ENCODE peak calls at places on chromosomes 13 and 19, in five cellular contexts. One of them, this sample, is unnamed.

GRCh38 chr19:34353546-34353945 is 11.4 kb upstream of the GPI start:
- DNase-seq in MCF 10A: no peak
- DNase-seq in progenitor cell of endocrine pancreas: no peak
- DNase-seq in MM.1S: no peak
- DNase-seq in heart right ventricle: no peak
- DNase-seq in this sample: no peak

GRCh38 chr13:46119883-46120614 is 15.2 kb upstream of the CPB2 start:
- DNase-seq in MCF 10A: peak; percentile 77
- DNase-seq in MM.1S: no peak
- DNase-seq in heart right ventricle: no peak
- DNase-seq in progenitor cell of endocrine pancreas: no peak
- DNase-seq in this sample: peak; percentile 22

GRCh38 chr13:96229356-96229755 is 139.4 kb downstream of the HS6ST3 start:
- DNase-seq in MCF 10A: peak; percentile 60
- DNase-seq in MM.1S: peak; percentile 32
- DNase-seq in heart right ventricle: no peak
- DNase-seq in progenitor cell of endocrine pancreas: no peak
- DNase-seq in this sample: no peak

GRCh38 chr13:95067303-95067702 is 233.9 kb downstream of the ABCC4 start:
- DNase-seq in heart right ventricle: no peak
- DNase-seq in MM.1S: no peak
- DNase-seq in MCF 10A: peak; percentile 23
- DNase-seq in progenitor cell of endocrine pancreas: no peak
- DNase-seq in this sample: no peak

GRCh38 chr13:74040200-74040599 is 94.0 kb downstream of the KLF12 start:
- DNase-seq in MM.1S: peak; percentile 44
- DNase-seq in MCF 10A: peak; percentile 54
- DNase-seq in heart right ventricle: peak; percentile 33
- DNase-seq in progenitor cell of endocrine pancreas: peak; percentile 28
- DNase-seq in this sample: peak; percentile 26

GRCh38 chr19:17121736-17122293 is 46.2 kb downstream of the MYO9B start:
- DNase-seq in progenitor cell of endocrine pancreas: no peak
- DNase-seq in MCF 10A: no peak
- DNase-seq in MM.1S: no peak
- DNase-seq in heart right ventricle: no peak
- DNase-seq in this sample: no peak

GRCh38 chr19:10911579-10912363 is 16.7 kb downstream of the YIPF2 start:
- DNase-seq in heart right ventricle: no peak
- DNase-seq in MCF 10A: no peak
- DNase-seq in progenitor cell of endocrine pancreas: no peak
- DNase-seq in MM.1S: no peak
- DNase-seq in this sample: no peak

GRCh38 chr19:1470864-1471513 is 8.0 kb downstream of the C19orf25 start:
- DNase-seq in heart right ventricle: peak; percentile 23
- DNase-seq in progenitor cell of endocrine pancreas: no peak
- DNase-seq in MCF 10A: peak; percentile 35
- DNase-seq in MM.1S: no peak
- DNase-seq in this sample: no peak

GRCh38 chr19:28396259-28396940 is 816.6 kb downstream of the UQCRFS1 start:
- DNase-seq in MCF 10A: no peak
- DNase-seq in progenitor cell of endocrine pancreas: no peak
- DNase-seq in heart right ventricle: no peak
- DNase-seq in MM.1S: no peak
- DNase-seq in this sample: no peak

GRCh38 chr13:97499181-97499580 is 65.2 kb downstream of the RAP2A start:
- DNase-seq in progenitor cell of endocrine pancreas: no peak
- DNase-seq in heart right ventricle: no peak
- DNase-seq in MCF 10A: no peak
- DNase-seq in MM.1S: no peak
- DNase-seq in this sample: no peak

GRCh38 chr13:88979465-88980180 is 1308.5 kb downstream of the SLITRK5 start:
- DNase-seq in progenitor cell of endocrine pancreas: no peak
- DNase-seq in MM.1S: peak; percentile 6
- DNase-seq in heart right ventricle: no peak
- DNase-seq in MCF 10A: peak; percentile 29
- DNase-seq in this sample: no peak

GRCh38 chr19:35329323-35329722 is 336 bp downstream of the CD22 start:
- DNase-seq in MM.1S: no peak
- DNase-seq in MCF 10A: no peak
- DNase-seq in heart right ventricle: no peak
- DNase-seq in progenitor cell of endocrine pancreas: no peak
- DNase-seq in this sample: no peak

GRCh38 chr19:12843328-12843727 is 5.0 kb downstream of the MAST1 start:
- DNase-seq in heart right ventricle: no peak
- DNase-seq in MM.1S: no peak
- DNase-seq in progenitor cell of endocrine pancreas: no peak
- DNase-seq in MCF 10A: no peak
- DNase-seq in this sample: no peak

GRCh38 chr13:32443111-32443510 is 15.2 kb upstream of the N4BP2L1 start:
- DNase-seq in MM.1S: peak; percentile 59
- DNase-seq in MCF 10A: peak; percentile 36
- DNase-seq in heart right ventricle: no peak
- DNase-seq in progenitor cell of endocrine pancreas: no peak
- DNase-seq in this sample: no peak

GRCh38 chr19:16603090-16603489 is 24.9 kb downstream of the MED26 start:
- DNase-seq in MM.1S: no peak
- DNase-seq in MCF 10A: no peak
- DNase-seq in heart right ventricle: no peak
- DNase-seq in progenitor cell of endocrine pancreas: no peak
- DNase-seq in this sample: no peak

GRCh38 chr13:53743906-53744305 is 715.3 kb downstream of the OLFM4 start:
- DNase-seq in progenitor cell of endocrine pancreas: no peak
- DNase-seq in MM.1S: no peak
- DNase-seq in MCF 10A: no peak
- DNase-seq in heart right ventricle: no peak
- DNase-seq in this sample: no peak

GRCh38 chr13:108154421-108154858 is 60.9 kb downstream of the LIG4 start:
- DNase-seq in MM.1S: no peak
- DNase-seq in heart right ventricle: no peak
- DNase-seq in progenitor cell of endocrine pancreas: peak; percentile 16
- DNase-seq in MCF 10A: no peak
- DNase-seq in this sample: no peak

GRCh38 chr19:39499082-39499642 is 415 bp downstream of the DLL3 start:
- DNase-seq in MCF 10A: no peak
- DNase-seq in MM.1S: no peak
- DNase-seq in progenitor cell of endocrine pancreas: no peak
- DNase-seq in heart right ventricle: no peak
- DNase-seq in this sample: no peak

DNA sequence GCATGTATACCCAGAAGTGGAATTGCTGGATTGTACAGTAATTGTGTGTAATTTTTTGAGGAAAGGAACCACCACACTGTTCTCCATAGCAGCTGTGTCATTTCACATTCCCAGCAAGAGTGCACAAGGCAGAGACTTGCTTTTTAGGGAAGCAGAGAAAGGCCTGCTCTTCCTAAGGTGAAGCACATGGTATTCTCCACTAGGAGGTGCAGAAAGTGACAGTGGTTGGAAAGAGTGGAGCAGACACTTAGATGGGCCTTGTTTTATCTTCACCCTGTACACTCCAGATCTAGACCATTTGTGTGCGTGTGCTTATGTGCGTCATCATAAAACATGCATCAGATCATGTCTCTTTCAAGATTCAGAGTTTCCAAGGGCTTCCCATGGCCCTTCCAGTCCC is 35.0 kb downstream of the FAM124A start:
- DNase-seq in MM.1S: no peak
- DNase-seq in progenitor cell of endocrine pancreas: no peak
- DNase-seq in MCF 10A: no peak
- DNase-seq in heart right ventricle: no peak
- DNase-seq in this sample: no peak
- TF ChIP-seq CTCF in MM.1S: no peak
- TF ChIP-seq CTCF in progenitor cell of endocrine pancreas: no peak
- TF ChIP-seq CTCF in MCF 10A: no peak
- TF ChIP-seq CTCF in heart right ventricle: no peak
- TF ChIP-seq CTCF in this sample: no peak

GRCh38 chr19:56347163-56347778 is 32.6 kb upstream of the ZSCAN5A start:
- DNase-seq in MM.1S: no peak
- DNase-seq in MCF 10A: no peak
- DNase-seq in progenitor cell of endocrine pancreas: no peak
- DNase-seq in heart right ventricle: no peak
- DNase-seq in this sample: no peak

GRCh38 chr19:56355517-56355916 is 37.8 kb downstream of the ZNF582 start:
- DNase-seq in progenitor cell of endocrine pancreas: no peak
- DNase-seq in MM.1S: no peak
- DNase-seq in MCF 10A: no peak
- DNase-seq in heart right ventricle: no peak
- DNase-seq in this sample: no peak

GRCh38 chr19:56351208-56351607 is 36.6 kb upstream of the ZSCAN5A start:
- DNase-seq in MCF 10A: no peak
- DNase-seq in MM.1S: no peak
- DNase-seq in heart right ventricle: no peak
- DNase-seq in progenitor cell of endocrine pancreas: no peak
- DNase-seq in this sample: no peak

GRCh38 chr19:56348289-56348877 is 33.7 kb upstream of the ZSCAN5A start:
- DNase-seq in progenitor cell of endocrine pancreas: no peak
- DNase-seq in MM.1S: peak; percentile 29
- DNase-seq in heart right ventricle: no peak
- DNase-seq in MCF 10A: peak; percentile 20
- DNase-seq in this sample: no peak

GRCh38 chr19:56350416-56351045 is 35.9 kb upstream of the ZSCAN5A start:
- DNase-seq in MM.1S: peak; percentile 63
- DNase-seq in MCF 10A: peak; percentile 49
- DNase-seq in progenitor cell of endocrine pancreas: peak; percentile 18
- DNase-seq in heart right ventricle: no peak
- DNase-seq in this sample: peak; percentile 24
- TF ChIP-seq CTCF in MM.1S: peak; percentile 79
- TF ChIP-seq CTCF in MCF 10A: peak; percentile 79
- TF ChIP-seq CTCF in progenitor cell of endocrine pancreas: peak; percentile 72
- TF ChIP-seq CTCF in heart right ventricle: peak; percentile 92
- TF ChIP-seq CTCF in this sample: peak; percentile 87

GRCh38 chr13:44141725-44142539 is 231.7 kb upstream of the SERP2 start:
- DNase-seq in MCF 10A: peak; percentile 97
- DNase-seq in MM.1S: peak; percentile 87
- DNase-seq in progenitor cell of endocrine pancreas: peak; percentile 100
- DNase-seq in heart right ventricle: peak; percentile 99
- DNase-seq in this sample: peak; percentile 99
- TF ChIP-seq CTCF in MCF 10A: no peak
- TF ChIP-seq CTCF in MM.1S: no peak
- TF ChIP-seq CTCF in progenitor cell of endocrine pancreas: peak; percentile 20
- TF ChIP-seq CTCF in heart right ventricle: no peak
- TF ChIP-seq CTCF in this sample: no peak

GRCh38 chr19:41895745-41896580 is 13.0 kb downstream of the ARHGEF1 start:
- DNase-seq in MCF 10A: no peak
- DNase-seq in progenitor cell of endocrine pancreas: no peak
- DNase-seq in MM.1S: no peak
- DNase-seq in heart right ventricle: no peak
- DNase-seq in this sample: no peak
- TF ChIP-seq CTCF in MCF 10A: peak; percentile 12
- TF ChIP-seq CTCF in progenitor cell of endocrine pancreas: peak; percentile 48
- TF ChIP-seq CTCF in MM.1S: peak; percentile 32
- TF ChIP-seq CTCF in heart right ventricle: no peak
- TF ChIP-seq CTCF in this sample: peak; percentile 18

GRCh38 chr19:42153606-42154405 is 21.6 kb upstream of the POU2F2 start:
- DNase-seq in progenitor cell of endocrine pancreas: no peak
- DNase-seq in MCF 10A: no peak
- DNase-seq in heart right ventricle: no peak
- DNase-seq in MM.1S: no peak
- DNase-seq in this sample: no peak
- TF ChIP-seq CTCF in progenitor cell of endocrine pancreas: no peak
- TF ChIP-seq CTCF in MCF 10A: no peak
- TF ChIP-seq CTCF in heart right ventricle: no peak
- TF ChIP-seq CTCF in MM.1S: no peak
- TF ChIP-seq CTCF in this sample: no peak